ENCODE peak calls at places on chromosomes 5 and 9, in seven cellular contexts. C, D, P, S, L, M and U are unnamed samples.
A peak's percentile ranks its signal among the peaks of the same experiment; 100 is the strongest.

GRCh38 chr5:137453476-137454080 is 45.5 kb downstream of the SPOCK1 start:
- DNase-seq in M (no peak), S (no peak), C (no peak), D (no peak), L (no peak), P (no peak), U (no peak)

GRCh38 chr5:137145726-137146125 is 353.4 kb downstream of the SPOCK1 start:
- DNase-seq in L (no peak), S (no peak), M (no peak), C (no peak), D (no peak), P (no peak), U (no peak)

GRCh38 chr5:176779537-176779936 is 30.8 kb upstream of the UNC5A start:
- DNase-seq in M (no peak), C (no peak), D (no peak), L (no peak), S (no peak), P (no peak), U (no peak)

GRCh38 chr9:28779240-28779639 is 1206.0 kb upstream of the C9orf72 start:
- DNase-seq in S (no peak), L (no peak), D (no peak), C (no peak), P (no peak), M (no peak), U (no peak)

GRCh38 chr5:109215040-109215439 is 194.7 kb downstream of the PJA2 start:
- DNase-seq in L (no peak), S (no peak), P (no peak), C (no peak), D (no peak), M (no peak), U (no peak)

GRCh38 chr9:111399772-111400563 is 69.9 kb upstream of the OR2K2 start:
- DNase-seq in S (peak; percentile 44), L (no peak), P (no peak), M (no peak), C (no peak), D (no peak), U (no peak)

GRCh38 chr5:73633060-73633459 is 7.1 kb downstream of the ARHGEF28 start:
- DNase-seq in C (no peak), P (no peak), S (no peak), L (no peak), M (no peak), D (no peak), U (no peak)

GRCh38 chr9:137828527-137829259 is 48.9 kb upstream of the CACNA1B start:
- DNase-seq in M (no peak), S (no peak), L (no peak), C (peak; percentile 63), P (no peak), D (no peak), U (no peak)

GRCh38 chr9:124254261-124254682 is 3.5 kb upstream of the NEK6 start:
- DNase-seq in C (no peak), P (no peak), M (peak; percentile 61), S (no peak), L (no peak), D (no peak), U (no peak)

GRCh38 chr9:120411862-120412424 is 168.0 kb downstream of the CDK5RAP2 start:
- DNase-seq in M (no peak), D (no peak), L (no peak), P (no peak), C (no peak), S (no peak), U (no peak)

GRCh38 chr5:102222772-102223171 is 73.3 kb downstream of the SLCO4C1 start:
- DNase-seq in P (no peak), M (no peak), D (no peak), S (peak; percentile 23), L (no peak), C (no peak), U (no peak)

GRCh38 chr9:130938652-130939404 is at the start of gene FIBCD1:
- DNase-seq in D (no peak), P (no peak), S (no peak), M (peak; percentile 42), C (peak; percentile 81), L (no peak), U (no peak)

GRCh38 chr5:50963647-50964584 is 297.5 kb downstream of the PARP8 start:
- DNase-seq in M (no peak), C (no peak), D (no peak), S (no peak), P (no peak), L (no peak), U (no peak)

GRCh38 chr5:33641722-33642505 is 201.1 kb downstream of the TARS1 start:
- DNase-seq in M (no peak), S (no peak), D (no peak), P (no peak), L (no peak), C (no peak), U (no peak)

GRCh38 chr5:33049298-33049697 is 338.2 kb downstream of the NPR3 start:
- DNase-seq in M (no peak), D (no peak), P (no peak), S (no peak), L (no peak), C (no peak), U (no peak)

GRCh38 chr5:53160895-53161294 is 51.3 kb upstream of the MOCS2 start:
- DNase-seq in C (no peak), L (no peak), S (no peak), P (no peak), D (no peak), M (no peak), U (no peak)

GRCh38 chr5:160399402-160400353 is at the start of gene FAM200C:
- DNase-seq in S (peak; percentile 76), D (peak; percentile 87), L (peak; percentile 88), P (peak; percentile 50), M (peak; percentile 82), C (peak; percentile 98), U (peak; percentile 86)

GRCh38 chr9:101375546-101375945 is 9.3 kb downstream of the BAAT start:
- DNase-seq in M (no peak), C (no peak), D (no peak), L (no peak), S (no peak), P (no peak), U (no peak)

GRCh38 chr5:107516452-107517184 is 154.1 kb downstream of the EFNA5 start:
- DNase-seq in M (no peak), C (no peak), D (no peak), P (no peak), S (no peak), L (no peak), U (no peak)

GRCh38 chr5:6434737-6435136 is 13.9 kb upstream of the UBE2QL1 start:
- DNase-seq in P (no peak), S (peak; percentile 61), D (no peak), L (no peak), M (no peak), C (no peak), U (no peak)

GRCh38 chr9:70510157-70510770 is 95.8 kb upstream of the KLF9 start:
- DNase-seq in L (no peak), P (no peak), C (no peak), M (no peak), D (no peak), S (no peak), U (no peak)

GRCh38 chr5:45779874-45780671 is 83.9 kb upstream of the HCN1 start:
- DNase-seq in C (no peak), P (no peak), D (peak; percentile 81), L (no peak), S (no peak), M (no peak), U (no peak)

GRCh38 chr9:110143969-110144545 is 63.9 kb downstream of the C9orf152 start:
- DNase-seq in D (no peak), L (no peak), P (no peak), S (no peak), C (no peak), M (peak; percentile 36), U (no peak)

GRCh38 chr5:66139313-66139712 is 4.8 kb upstream of the SREK1 start:
- DNase-seq in S (no peak), P (no peak), M (no peak), D (no peak), L (no peak), C (no peak), U (no peak)

GRCh38 chr5:134380367-134380766 is 9.0 kb downstream of the UBE2B start:
- DNase-seq in P (no peak), D (no peak), S (no peak), M (no peak), L (no peak), C (no peak), U (no peak)

GRCh38 chr9:114869845-114870244 is 60.5 kb downstream of the TNFSF8 start:
- DNase-seq in D (no peak), S (peak; percentile 64), P (no peak), M (no peak), C (no peak), L (no peak), U (no peak)

GRCh38 chr5:119221330-119221729 is 134.5 kb upstream of the TNFAIP8 start:
- DNase-seq in C (no peak), L (no peak), P (no peak), S (no peak), D (no peak), M (no peak), U (no peak)

GRCh38 chr9:137175345-137175961 is 3.6 kb upstream of the TMEM210 start:
- DNase-seq in P (no peak), M (no peak), L (no peak), D (no peak), S (no peak), C (no peak), U (no peak)

GRCh38 chr9:118059520-118060278 is 355.5 kb downstream of the TLR4 start:
- DNase-seq in S (no peak), P (no peak), M (no peak), C (no peak), L (no peak), D (no peak), U (no peak)

GRCh38 chr9:75454891-75455290 is 366.6 kb downstream of the OSTF1 start:
- DNase-seq in L (no peak), S (no peak), D (no peak), M (no peak), P (no peak), C (no peak), U (no peak)

GRCh38 chr9:109355564-109356297 is 34.9 kb upstream of the EPB41L4B start:
- DNase-seq in S (no peak), L (no peak), P (no peak), M (no peak), D (no peak), C (no peak), U (no peak)

GRCh38 chr5:128684951-128685350 is 146.9 kb upstream of the FBN2 start:
- DNase-seq in S (no peak), P (no peak), D (no peak), L (no peak), C (no peak), M (no peak), U (no peak)

GRCh38 chr5:76547242-76547890 is 75.8 kb downstream of the F2RL2 start:
- DNase-seq in M (peak; percentile 41), P (peak; percentile 21), C (no peak), S (no peak), L (no peak), D (no peak), U (no peak)

GRCh38 chr5:99544326-99544725 is 615.5 kb upstream of the CHD1 start:
- DNase-seq in M (no peak), S (no peak), P (no peak), L (no peak), C (no peak), D (no peak), U (no peak)

GRCh38 chr5:76789991-76790571 is 28.7 kb upstream of the F2RL1 start:
- DNase-seq in M (no peak), D (no peak), P (no peak), L (no peak), S (no peak), C (no peak), U (no peak)

GRCh38 chr5:90473321-90474234 is 993 bp downstream of the MBLAC2 start:
- DNase-seq in P (peak; percentile 4), M (peak; percentile 23), L (peak; percentile 53), S (no peak), D (no peak), C (peak; percentile 39), U (no peak)

GRCh38 chr9:77017505-77017894 is 2.0 kb upstream of the FOXB2 start:
- DNase-seq in C (no peak), L (no peak), D (no peak), P (no peak), S (no peak), M (no peak), U (no peak)

GRCh38 chr5:106171708-106172107 is 1499.0 kb downstream of the EFNA5 start:
- DNase-seq in D (no peak), P (no peak), M (no peak), S (no peak), L (no peak), C (no peak), U (no peak)